ENCODE peak calls at places on chromosome 17, in four cellular contexts. H is keratinocyte, D is PC-9, B is fibroblast of the aortic adventitia. A is an unnamed sample.

GRCh38 chr17:39665642-39666221 is 583 bp downstream of the TCAP start:
- DNase-seq in H (no peak), B (no peak), D (peak; percentile 16), A (no peak)

GRCh38 chr17:68657166-68657940 is 56.2 kb upstream of the FAM20A start:
- DNase-seq in H (no peak), D (no peak), B (no peak), A (no peak)

GRCh38 chr17:57370051-57370581 is 113.8 kb downstream of the MSI2 start:
- DNase-seq in B (peak; percentile 60), D (no peak), H (peak; percentile 66), A (peak; percentile 94)

GRCh38 chr17:44546711-44547606 is 10.3 kb upstream of the FZD2 start:
- DNase-seq in H (no peak), D (no peak), B (peak; percentile 66), A (no peak)

GRCh38 chr17:21376835-21377690 is 906 bp downstream of the KCNJ12 start:
- DNase-seq in H (no peak), B (peak; percentile 50), D (peak; percentile 45), A (no peak)

GRCh38 chr17:19372866-19373505 is 5.3 kb upstream of the MAPK7 start:
- DNase-seq in B (no peak), D (no peak), H (no peak), A (no peak)

GRCh38 chr17:41666708-41667279 is 21.9 kb upstream of the EIF1 start:
- DNase-seq in D (peak; percentile 78), B (peak; percentile 69), H (no peak), A (no peak)

GRCh38 chr17:78291944-78292910 is 60.8 kb downstream of the TMEM235 start:
- DNase-seq in H (no peak), D (no peak), B (no peak), A (no peak)

GRCh38 chr17:28712037-28712704 is 483 bp upstream of the PROCA1 start:
- DNase-seq in B (no peak), D (no peak), H (no peak), A (no peak)

GRCh38 chr17:66711936-66712335 is 123.0 kb upstream of the CACNG5 start:
- DNase-seq in B (no peak), D (no peak), H (no peak), A (no peak)

GRCh38 chr17:30091166-30091670 is 25.4 kb upstream of the NSRP1 start:
- DNase-seq in D (no peak), B (peak; percentile 56), H (no peak), A (no peak)

GRCh38 chr17:36127882-36128369 is 24.3 kb downstream of the CCL4 start:
- DNase-seq in B (no peak), D (no peak), H (no peak), A (no peak)

GRCh38 chr17:31391496-31391949 is at the start of gene RAB11FIP4:
- DNase-seq in B (no peak), H (no peak), D (no peak), A (no peak)

GRCh38 chr17:1053661-1054360 is 56.9 kb downstream of the TIMM22 start:
- DNase-seq in D (no peak), H (no peak), B (no peak), A (no peak)

GRCh38 chr17:74960739-74961342 is 11.7 kb downstream of the HID1 start:
- DNase-seq in B (peak; percentile 14), D (peak; percentile 76), H (peak; percentile 80), A (no peak)

GRCh38 chr17:29563816-29564215 is 3.0 kb downstream of the ABHD15 start:
- DNase-seq in H (no peak), B (no peak), D (no peak), A (no peak)

GRCh38 chr17:9900019-9900594 is 5.0 kb downstream of the RCVRN start:
- DNase-seq in H (no peak), D (no peak), B (no peak), A (no peak)

GRCh38 chr17:2170023-2170422 is 115.1 kb downstream of the HIC1 start:
- DNase-seq in B (no peak), H (no peak), D (peak; percentile 22), A (no peak)

GRCh38 chr17:57941384-57942370 is 13.5 kb downstream of the CUEDC1 start:
- DNase-seq in H (no peak), B (no peak), D (no peak), A (no peak)

GRCh38 chr17:61158372-61158771 is 241.3 kb upstream of the TBX2 start:
- DNase-seq in B (no peak), D (no peak), H (no peak), A (no peak)
- H3K4me3 ChIP-seq in B (no peak overlapping the region), D (no peak overlapping the region), H (no peak overlapping the region), A (no peak overlapping the region)

GRCh38 chr17:80731255-80731840 is 186.7 kb downstream of the RPTOR start:
- DNase-seq in H (no peak), D (no peak), B (no peak), A (no peak)
- TF ChIP-seq CTCF in H (no peak), D (no peak), B (no peak), A (no peak)

DNA sequence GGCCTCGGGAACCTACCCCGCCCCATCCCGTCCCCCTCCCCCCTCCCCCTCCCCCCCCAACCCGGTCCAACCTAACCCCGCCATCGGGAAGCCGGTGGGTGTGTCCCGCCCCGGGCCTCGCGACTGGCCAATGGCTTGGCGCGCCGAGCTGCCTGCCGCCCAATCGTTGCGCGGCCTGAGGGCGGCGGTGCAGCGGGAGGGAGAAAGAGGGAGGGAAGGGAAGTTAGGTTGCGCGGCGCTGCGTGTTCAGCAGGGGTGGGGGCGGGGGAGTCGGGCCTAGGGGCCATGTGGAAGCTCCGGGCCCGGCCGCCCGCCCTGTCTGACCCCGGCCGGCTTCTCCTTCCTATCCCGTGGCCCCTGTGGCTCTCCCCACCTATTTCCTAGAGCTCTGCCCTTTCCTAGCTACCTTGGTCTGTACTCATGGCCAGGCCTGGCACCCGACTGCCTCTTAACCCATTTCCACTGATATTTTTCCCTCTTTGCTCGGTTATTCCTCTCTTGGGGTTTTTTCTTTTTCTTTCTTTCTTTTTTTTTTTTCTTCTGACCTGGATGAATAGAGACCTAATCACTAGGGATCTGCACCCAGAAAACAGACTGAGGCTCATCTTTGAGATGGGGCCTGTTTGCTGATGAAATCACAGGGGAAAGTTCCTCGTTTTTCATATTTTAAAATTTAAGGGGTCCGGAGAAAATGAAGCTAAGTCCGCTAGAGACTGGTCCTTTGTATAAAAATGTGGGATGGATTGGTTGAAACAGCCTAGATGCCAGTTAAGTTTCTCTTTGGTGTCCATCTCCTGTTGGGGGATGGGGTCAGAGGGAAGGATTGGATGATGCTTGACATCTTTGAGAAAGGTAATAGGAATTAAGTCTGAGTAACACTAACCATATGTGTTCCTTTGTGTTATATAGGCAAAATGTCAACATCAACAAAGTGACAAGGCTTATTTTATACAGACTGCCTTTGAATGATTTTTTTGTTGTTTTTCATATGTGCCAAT is 1.1 kb downstream of the KPNB1 start:
- DNase-seq in H (peak; percentile 60), B (peak; percentile 95), D (peak; percentile 94), A (peak; percentile 18)
- H3K4me3 ChIP-seq in H (peak overlapping the region; percentile 96), B (peak overlapping the region; percentile 83), D (peak overlapping the region; percentile 98), A (peak overlapping the region; percentile 86)

DNA sequence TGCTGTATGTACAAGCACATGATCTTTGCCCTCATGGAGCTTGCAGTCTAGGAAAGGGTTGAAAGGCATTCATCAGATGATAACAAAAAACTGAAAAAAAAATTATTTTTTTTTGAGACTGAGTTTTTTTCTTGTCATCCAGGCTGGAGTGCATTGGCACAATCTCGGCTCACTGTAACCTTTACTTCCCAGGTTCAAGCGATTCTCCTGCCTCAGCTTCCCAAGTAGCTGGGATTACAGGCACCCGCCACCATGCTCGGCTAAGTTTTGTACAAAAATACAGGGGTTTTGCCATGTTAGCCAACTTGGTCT is 38.7 kb upstream of the BCAS3 start:
- DNase-seq in B (no peak), D (no peak), H (no peak), A (no peak)
- TF ChIP-seq CTCF in B (no peak), D (peak; percentile 6), H (no peak), A (no peak)

GRCh38 chr17:82103588-82104451 is 5.8 kb upstream of the FASN start:
- DNase-seq in B (peak; percentile 30), H (no peak), D (peak; percentile 95), A (no peak)
- H3K4me3 ChIP-seq in B (no peak overlapping the region), H (no peak overlapping the region), D (no peak overlapping the region), A (no peak overlapping the region)

GRCh38 chr17:34637548-34638525 is 58.5 kb downstream of the TMEM132E start:
- DNase-seq in H (peak; percentile 23), D (peak; percentile 37), B (peak; percentile 66), A (no peak)
- TF ChIP-seq CTCF in H (peak; percentile 81), D (peak; percentile 78), B (peak; percentile 91), A (peak; percentile 80)

GRCh38 chr17:8152981-8153549 is 861 bp upstream of the PER1 start:
- DNase-seq in H (no peak), D (no peak), B (peak; percentile 15), A (no peak)
- H3K4me3 ChIP-seq in H (peak overlapping the region; percentile 59), D (no peak overlapping the region), B (peak overlapping the region; percentile 81), A (peak overlapping the region; percentile 93)

DNA sequence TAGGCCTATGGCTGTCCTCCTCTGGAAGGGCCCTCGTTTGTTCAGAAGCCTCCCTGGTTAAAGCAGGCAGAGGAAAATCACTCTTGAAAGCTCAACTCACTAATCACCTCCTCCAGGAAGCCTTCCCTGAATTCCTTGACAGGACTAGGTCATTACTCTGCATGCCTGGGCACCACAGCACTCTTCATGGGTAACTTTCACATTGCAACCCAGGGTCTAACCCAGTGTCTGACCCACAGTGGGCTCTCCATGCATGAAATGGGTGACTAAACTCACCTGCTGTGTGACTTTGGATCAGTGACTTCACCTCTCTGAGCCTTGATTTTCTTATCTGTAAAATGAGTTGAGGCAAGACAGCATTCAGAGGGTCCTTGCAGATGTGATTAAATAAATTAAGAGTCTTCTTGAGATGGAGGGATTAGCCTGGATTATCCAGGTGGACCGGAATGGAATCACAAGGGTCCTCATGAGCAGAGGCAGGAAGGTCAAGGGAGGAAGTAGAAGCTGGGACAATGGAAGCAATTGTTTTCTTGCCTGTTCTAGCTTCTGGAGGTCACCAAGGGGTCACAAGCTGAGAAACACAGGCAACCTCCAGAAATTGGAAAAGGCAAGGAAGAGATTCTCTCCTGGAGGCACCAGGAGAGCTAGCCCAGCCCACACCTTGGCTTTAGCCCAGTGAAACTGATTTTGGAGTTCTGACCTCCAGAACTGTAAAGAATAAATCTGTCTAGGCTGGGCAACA is 3.8 kb upstream of the RAI1 start:
- DNase-seq in H (no peak), D (no peak), B (no peak), A (no peak)
- TF ChIP-seq CTCF in H (no peak), D (no peak), B (no peak), A (no peak)